ENCODE peak calls at places on chromosome 3, in four cellular contexts. H, V, A and O are unnamed samples.

GRCh38 chr3:157029365-157029790 is 130.6 kb downstream of the CCNL1 start:
- DNase-seq in H (no peak), V (no peak), A (no peak), O (peak)

GRCh38 chr3:73622135-73622534 is 2.6 kb downstream of the PDZRN3 start:
- DNase-seq in H (no peak), V (peak), A (no peak), O (no peak)

GRCh38 chr3:153257673-153258351 is 95.8 kb downstream of the RAP2B start:
- DNase-seq in H (peak), V (no peak), A (no peak), O (no peak)

GRCh38 chr3:193742628-193743027 is 149.6 kb downstream of the OPA1 start:
- DNase-seq in H (no peak), V (no peak), A (no peak), O (peak)

GRCh38 chr3:174329321-174329720 is 529.8 kb upstream of the NAALADL2 start:
- DNase-seq in H (no peak), V (peak), A (no peak), O (no peak)

GRCh38 chr3:52428151-52429005 is 16.5 kb downstream of the SEMA3G start:
- DNase-seq in H (peak), V (peak), A (peak), O (no peak)

GRCh38 chr3:58874248-58874741 is 175.5 kb downstream of the CFAP20DC start:
- DNase-seq in H (no peak), V (peak), A (no peak), O (peak)

GRCh38 chr3:197809356-197810020 is 18.4 kb downstream of the LRCH3 start:
- DNase-seq in H (no peak), V (peak), A (no peak), O (no peak)

GRCh38 chr3:183536238-183536880 is 19.1 kb downstream of the KLHL6 start:
- DNase-seq in H (no peak), V (no peak), A (no peak), O (peak)

GRCh38 chr3:10142707-10143560 is 1.4 kb downstream of the VHL start:
- DNase-seq in H (peak), V (no peak), A (peak), O (no peak)

GRCh38 chr3:122930371-122930997 is 97.1 kb downstream of the SEMA5B start:
- DNase-seq in H (no peak), V (no peak), A (no peak), O (no peak)

GRCh38 chr3:195860456-195860855 is 47.9 kb downstream of the TNK2 start:
- DNase-seq in H (no peak), V (no peak), A (no peak), O (no peak)

GRCh38 chr3:90091557-90091956 is 984.1 kb downstream of the EPHA3 start:
- DNase-seq in H (peak), V (peak), A (no peak), O (no peak)

GRCh38 chr3:134085034-134085775 is 55.5 kb upstream of the SLCO2A1 start:
- DNase-seq in H (no peak), V (peak), A (no peak), O (no peak)

GRCh38 chr3:30643763-30644462 is 37.5 kb downstream of the TGFBR2 start:
- DNase-seq in H (no peak), V (no peak), A (no peak), O (no peak)

DNA sequence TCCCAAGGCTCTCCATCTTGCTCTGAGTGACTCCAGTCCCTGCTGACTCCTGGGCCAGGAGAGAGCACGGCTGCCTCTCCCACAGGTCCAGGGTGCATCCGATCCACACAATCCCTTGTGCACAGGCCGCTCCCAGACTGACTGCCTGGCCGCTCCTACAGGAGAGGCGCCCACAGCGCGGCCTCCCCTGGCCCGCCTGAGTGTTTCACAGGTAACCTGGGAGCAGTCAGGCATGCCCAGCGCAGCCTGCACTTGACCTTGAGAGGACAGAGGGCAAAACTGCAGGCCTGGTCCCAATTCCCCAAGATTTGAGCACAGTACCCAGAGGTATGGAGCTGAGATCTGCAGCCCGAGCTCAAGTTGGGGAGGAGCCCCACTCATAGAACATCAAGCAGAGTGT is 490.2 kb downstream of the CNTN6 start:
- DNase-seq in H (no peak), V (no peak), A (no peak), O (no peak)
- TF ChIP-seq ELK1 in H (no peak), V (no peak), A (no peak), O (no peak)

GRCh38 chr3:191301017-191301416 is 28.2 kb upstream of the CCDC50 start:
- DNase-seq in H (no peak), V (no peak), A (no peak), O (peak)
- TF ChIP-seq RFX5 in H (no peak), V (no peak), A (no peak), O (no peak)

GRCh38 chr3:151593923-151594322 is 133.1 kb upstream of the IGSF10 start:
- DNase-seq in H (no peak), V (no peak), A (no peak), O (no peak)
- TF ChIP-seq ELK1 in H (no peak), V (no peak), A (no peak), O (no peak)

GRCh38 chr3:112407214-112407887 is 74.4 kb downstream of the CD200 start:
- DNase-seq in H (no peak), V (no peak), A (no peak), O (peak)

GRCh38 chr3:112409061-112409460 is 76.1 kb downstream of the CD200 start:
- DNase-seq in H (no peak), V (no peak), A (no peak), O (no peak)

GRCh38 chr3:112403101-112403500 is 70.1 kb downstream of the CD200 start:
- DNase-seq in H (no peak), V (no peak), A (no peak), O (no peak)

GRCh38 chr3:112407888-112408702 is 75.1 kb downstream of the CD200 start:
- DNase-seq in H (no peak), V (no peak), A (no peak), O (no peak)

DNA sequence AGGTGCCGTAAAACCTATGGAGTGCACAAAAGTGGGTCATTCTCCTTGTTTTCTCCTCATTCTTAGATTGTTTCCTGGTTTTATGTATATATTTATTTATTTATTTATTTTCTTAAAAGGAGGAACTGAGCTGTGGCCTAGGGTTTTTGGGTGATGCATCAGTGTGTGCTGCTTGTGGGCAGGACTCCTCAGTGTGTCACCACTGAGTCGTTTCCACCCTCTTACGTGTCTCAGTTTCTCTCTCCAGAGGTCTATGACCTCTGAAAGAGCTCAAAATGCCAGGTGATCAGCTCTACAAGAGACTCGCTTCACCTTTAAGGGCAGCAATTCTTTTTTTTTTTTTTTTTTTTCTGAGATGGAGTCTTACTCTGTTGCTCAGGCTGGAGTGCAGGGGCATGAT is 72.9 kb downstream of the CD200 start:
- DNase-seq in H (no peak), V (peak), A (no peak), O (no peak)
- TF ChIP-seq RFX5 in H (no peak), V (no peak), A (no peak), O (no peak)